ENCODE peak calls at places on chromosomes 11 and 22, in ten cellular contexts. U is iPS DF 19.7, D is naive B cell, O is lower leg skin, M is H4, B is M059J, A is erythroblast, E is upper lobe of right lung, G is H9, R is colonic mucosa. J is an unnamed sample.

GRCh38 chr11:74520316-74520715 is 26.8 kb upstream of the LIPT2 start:
- DNase-seq in E (no peak), U (no peak), O (no peak), D (no peak), M (no peak), B (no peak), G (no peak), R (no peak), A (no peak), J (no peak)

GRCh38 chr22:20624161-20624616 is 116.8 kb downstream of the MED15 start:
- DNase-seq in R (no peak), O (no peak), B (peak), M (no peak), D (no peak), G (no peak), A (no peak), E (no peak), U (no peak), J (no peak)

GRCh38 chr11:109015283-109015682 is 350.4 kb downstream of the DDX10 start:
- DNase-seq in D (no peak), M (no peak), B (peak), A (no peak), E (no peak), O (no peak), U (no peak), R (no peak), G (no peak), J (no peak)

GRCh38 chr11:96257036-96257435 is 86.0 kb downstream of the MAML2 start:
- DNase-seq in B (no peak), O (no peak), A (no peak), D (no peak), E (no peak), G (no peak), U (no peak), M (no peak), R (no peak), J (no peak)

GRCh38 chr11:11146830-11147229 is 206.2 kb downstream of the CSNK2A3 start:
- DNase-seq in A (no peak), M (no peak), G (no peak), R (no peak), D (no peak), E (no peak), B (no peak), O (no peak), U (no peak), J (no peak)

GRCh38 chr22:48084041-48084748 is 1321.7 kb downstream of the TBC1D22A start:
- DNase-seq in U (no peak), A (no peak), G (no peak), D (no peak), R (no peak), E (peak), O (no peak), M (no peak), B (no peak), J (no peak)

GRCh38 chr11:61162092-61162935 is 1.1 kb upstream of the VPS37C start:
- DNase-seq in O (peak), U (no peak), D (peak), G (no peak), A (peak), E (no peak), R (no peak), M (no peak), B (peak), J (peak)

GRCh38 chr22:19689408-19689807 is 24.9 kb upstream of the SEPTIN5 start:
- DNase-seq in D (no peak), A (no peak), M (no peak), G (no peak), O (no peak), U (no peak), R (no peak), E (peak), B (no peak), J (no peak)

GRCh38 chr11:47330002-47330911 is 22.2 kb downstream of the MYBPC3 start:
- DNase-seq in B (peak), D (no peak), E (no peak), G (peak), M (no peak), R (no peak), A (no peak), U (no peak), O (no peak), J (no peak)

GRCh38 chr11:96267490-96268010 is 75.4 kb downstream of the MAML2 start:
- DNase-seq in A (no peak), O (no peak), R (no peak), E (no peak), U (no peak), G (no peak), D (peak), B (no peak), M (no peak), J (no peak)

GRCh38 chr11:19947521-19948114 is 212.7 kb downstream of the DBX1 start:
- DNase-seq in G (no peak), B (no peak), E (no peak), R (no peak), M (no peak), A (no peak), D (no peak), U (no peak), O (no peak), J (no peak)

GRCh38 chr22:42561856-42562255 is 8.1 kb downstream of the SERHL2 start:
- DNase-seq in U (no peak), D (no peak), B (no peak), E (no peak), O (no peak), R (no peak), M (no peak), G (peak), A (no peak), J (no peak)

GRCh38 chr11:2129323-2129698 is 9.9 kb downstream of the IGF2 start:
- DNase-seq in D (no peak), R (no peak), M (no peak), E (no peak), B (no peak), O (no peak), G (no peak), U (no peak), A (no peak), J (no peak)

GRCh38 chr11:72758690-72759389 is 6.6 kb upstream of the ARAP1 start:
- DNase-seq in U (no peak), M (peak), D (no peak), G (no peak), R (peak), B (no peak), O (no peak), E (no peak), A (no peak), J (peak)

GRCh38 chr22:48370508-48371325 is 1457.0 kb downstream of the BRD1 start:
- DNase-seq in U (no peak), E (no peak), A (no peak), B (no peak), M (no peak), R (no peak), G (no peak), D (no peak), O (peak), J (no peak)

GRCh38 chr22:32985899-32986772 is 72.0 kb downstream of the SYN3 start:
- DNase-seq in B (peak), M (peak), U (peak), R (peak), G (peak), O (peak), D (peak), E (no peak), A (peak), J (peak)

GRCh38 chr22:17914474-17914873 is 109.9 kb downstream of the MICAL3 start:
- DNase-seq in B (no peak), R (no peak), O (no peak), U (no peak), M (no peak), A (peak), E (no peak), D (no peak), G (no peak), J (no peak)

J was measured in K562.